ENCODE peak calls at places on chromosomes 11 and 22, in eight cellular contexts. Z is left ventricle myocardium inferior, P is tibial artery, X is psoas muscle, C is neural progenitor cell, V is IMR-90, R is tibial nerve, Y is cardiac muscle cell. W is an unnamed sample. For H3K9me3, the result is how much of the 10 kb centered on the place peaks cover.

GRCh38 chr11:61542024-61542461 is 33.5 kb downstream of the LRRC10B start:
- DNase-seq in V (no peak), X (no peak), P (no peak), C (no peak), Z (no peak), Y (no peak), R (no peak), W (no peak)

GRCh38 chr11:35260342-35260985 is 121.5 kb downstream of the CD44 start:
- DNase-seq in Z (no peak), V (peak), X (no peak), Y (peak), P (no peak), C (no peak), R (no peak), W (no peak)

GRCh38 chr22:30245985-30246901 is at the start of gene LIF:
- DNase-seq in Y (peak), P (no peak), V (peak), C (peak), X (no peak), Z (no peak), R (no peak), W (peak)

GRCh38 chr11:28618426-28618825 is 510.2 kb downstream of the METTL15 start:
- DNase-seq in C (no peak), Z (no peak), P (no peak), Y (peak), R (no peak), V (peak), X (no peak), W (no peak)

GRCh38 chr11:69874984-69875673 is 55.9 kb upstream of the FGF3 start:
- DNase-seq in V (no peak), X (no peak), Z (peak), Y (no peak), P (no peak), R (no peak), C (peak), W (no peak)

GRCh38 chr22:45965565-45965962 is 11.4 kb downstream of the WNT7B start:
- DNase-seq in C (no peak), X (no peak), V (no peak), P (no peak), Y (no peak), R (no peak), Z (no peak), W (no peak)

GRCh38 chr11:128692750-128693578 is 908 bp upstream of the FLI1 start:
- DNase-seq in C (peak), P (no peak), R (no peak), Y (peak), X (peak), V (no peak), Z (no peak), W (no peak)

GRCh38 chr22:19523240-19524169 is 705 bp downstream of the CLDN5 start:
- DNase-seq in R (no peak), X (no peak), Y (peak), V (peak), P (no peak), Z (no peak), C (peak), W (no peak)

GRCh38 chr11:69238562-69239319 is 55.2 kb upstream of the MYEOV start:
- DNase-seq in Z (no peak), R (no peak), P (peak), Y (no peak), X (no peak), V (no peak), C (no peak), W (no peak)

GRCh38 chr22:22573047-22573889 is 14.2 kb upstream of the PRAME start:
- DNase-seq in P (no peak), Y (no peak), V (no peak), Z (no peak), X (no peak), R (no peak), C (no peak), W (no peak)

GRCh38 chr11:44024977-44025376 is 22.8 kb upstream of the ACCSL start:
- DNase-seq in X (no peak), Z (no peak), Y (no peak), P (no peak), V (no peak), C (no peak), R (no peak), W (no peak)
- TF ChIP-seq CTCF in X (no peak), Z (no peak), Y (no peak), P (no peak), V (no peak), C (no peak), R (no peak), W (no peak)

GRCh38 chr11:63667993-63668392 is 3.2 kb downstream of the ATL3 start:
- DNase-seq in C (no peak), P (no peak), Y (peak), V (peak), R (no peak), X (no peak), Z (no peak), W (no peak)
- H3K27ac ChIP-seq in C (no peak), P (peak), Y (no peak), V (peak), R (no peak), X (peak), Z (peak), W (no peak)

GRCh38 chr22:47997612-47998011 is 1235.2 kb downstream of the TBC1D22A start:
- DNase-seq in Y (no peak), C (no peak), X (no peak), Z (no peak), V (no peak), R (no peak), P (no peak), W (no peak)
- H3K9me3 ChIP-seq in Y (under half), C (under half), X (under half), Z (under half), V (half or more), R (under half), P (under half), W (under half)

GRCh38 chr22:41038732-41039131 is 53.7 kb upstream of the EP300 start:
- DNase-seq in R (no peak), Y (no peak), C (no peak), P (no peak), X (no peak), Z (no peak), V (no peak), W (no peak)
- TF ChIP-seq CTCF in R (no peak), Y (no peak), C (no peak), P (no peak), X (no peak), Z (no peak), V (no peak), W (no peak)